ENCODE peak calls at places on chromosomes 4 and X, in six cellular contexts. G is GM23248, P is fibroblast of villous mesenchyme, O is psoas muscle, Q is lower leg skin, I is skeletal muscle cell. T is an unnamed sample.

GRCh38 chr4:24470681-24471622 is 113.4 kb downstream of the DHX15 start:
- DNase-seq in G (peak; percentile 66), O (peak; percentile 67), Q (no peak), P (peak; percentile 36), I (no peak), T (peak; percentile 12)

GRCh38 chr4:150476776-150477175 is 105.2 kb upstream of the MAB21L2 start:
- DNase-seq in G (no peak), O (no peak), Q (no peak), I (no peak), P (no peak), T (no peak)

GRCh38 chrX:101263766-101264165 is 27.4 kb downstream of the TAF7L start:
- DNase-seq in P (no peak), Q (no peak), I (no peak), G (peak; percentile 35), O (no peak), T (no peak)

GRCh38 chr4:8506373-8507250 is 66.0 kb downstream of the TRMT44 start:
- DNase-seq in G (peak; percentile 96), I (peak; percentile 39), Q (no peak), P (peak; percentile 73), O (no peak), T (no peak)

GRCh38 chr4:173547889-173548288 is 17.9 kb upstream of the HAND2 start:
- DNase-seq in G (no peak), O (no peak), P (peak; percentile 93), I (peak; percentile 74), Q (no peak), T (peak; percentile 45)

GRCh38 chr4:105624530-105624929 is 72.1 kb downstream of the ARHGEF38 start:
- DNase-seq in I (peak; percentile 69), P (peak; percentile 10), O (peak; percentile 74), G (peak; percentile 63), Q (no peak), T (no peak)

GRCh38 chr4:108902769-108903168 is 139.9 kb upstream of the ETNPPL start:
- DNase-seq in Q (no peak), G (no peak), P (no peak), I (no peak), O (no peak), T (no peak)

GRCh38 chr4:92359481-92359880 is 55.7 kb downstream of the GRID2 start:
- DNase-seq in O (no peak), G (no peak), P (no peak), Q (no peak), I (no peak), T (no peak)

GRCh38 chr4:8392591-8393190 is 47.8 kb downstream of the ACOX3 start:
- DNase-seq in O (no peak), I (no peak), G (peak; percentile 51), P (peak; percentile 29), Q (no peak), T (no peak)

GRCh38 chrX:108068121-108068520 is 23.2 kb downstream of the PSMD10 start:
- DNase-seq in P (no peak), G (no peak), O (no peak), Q (no peak), I (no peak), T (no peak)

GRCh38 chr4:6487466-6487865 is 15.1 kb upstream of the PPP2R2C start:
- DNase-seq in I (no peak), G (no peak), Q (no peak), O (no peak), P (no peak), T (no peak)

GRCh38 chr4:151247395-151247794 is 29.6 kb upstream of the PRSS48 start:
- DNase-seq in O (no peak), P (no peak), G (no peak), I (no peak), Q (no peak), T (no peak)

GRCh38 chr4:181662383-181662782 is 580.8 kb upstream of the TENM3 start:
- DNase-seq in I (peak; percentile 79), Q (no peak), P (no peak), O (no peak), G (no peak), T (no peak)

GRCh38 chr4:149512489-149512888 is 303.2 kb downstream of the IQCM start:
- DNase-seq in I (no peak), P (peak; percentile 17), G (no peak), Q (no peak), O (no peak), T (no peak)

GRCh38 chr4:183797041-183797444 is 108.1 kb upstream of the STOX2 start:
- DNase-seq in I (no peak), O (peak; percentile 57), G (no peak), Q (no peak), P (no peak), T (peak; percentile 30)

GRCh38 chr4:41060352-41061318 is 153.7 kb downstream of the APBB2 start:
- DNase-seq in G (peak; percentile 62), P (peak; percentile 42), O (no peak), Q (no peak), I (no peak), T (no peak)

GRCh38 chr4:145679991-145680455 is at the start of gene C4orf51:
- DNase-seq in I (peak; percentile 15), O (no peak), G (peak; percentile 70), P (peak; percentile 56), Q (no peak), T (no peak)

GRCh38 chr4:186726440-186727148 is 2.9 kb upstream of the FAT1 start:
- DNase-seq in G (peak; percentile 89), Q (peak; percentile 93), O (peak; percentile 70), I (no peak), P (peak; percentile 83), T (no peak)

GRCh38 chr4:148068065-148068911 is 336.4 kb downstream of the ARHGAP10 start:
- DNase-seq in P (no peak), O (no peak), I (no peak), G (no peak), Q (peak; percentile 70), T (no peak)

GRCh38 chr4:52998413-52998812 is 136.3 kb downstream of the RASL11B start:
- DNase-seq in Q (no peak), P (no peak), I (no peak), O (no peak), G (no peak), T (no peak)

GRCh38 chr4:7135389-7135746 is 57.0 kb upstream of the SORCS2 start:
- DNase-seq in Q (no peak), P (no peak), O (no peak), G (peak; percentile 34), I (peak; percentile 34), T (no peak)

GRCh38 chr4:168028568-168028967 is 63.8 kb upstream of the ANXA10 start:
- DNase-seq in G (peak; percentile 56), I (no peak), O (no peak), Q (no peak), P (peak; percentile 7), T (no peak)

DNA sequence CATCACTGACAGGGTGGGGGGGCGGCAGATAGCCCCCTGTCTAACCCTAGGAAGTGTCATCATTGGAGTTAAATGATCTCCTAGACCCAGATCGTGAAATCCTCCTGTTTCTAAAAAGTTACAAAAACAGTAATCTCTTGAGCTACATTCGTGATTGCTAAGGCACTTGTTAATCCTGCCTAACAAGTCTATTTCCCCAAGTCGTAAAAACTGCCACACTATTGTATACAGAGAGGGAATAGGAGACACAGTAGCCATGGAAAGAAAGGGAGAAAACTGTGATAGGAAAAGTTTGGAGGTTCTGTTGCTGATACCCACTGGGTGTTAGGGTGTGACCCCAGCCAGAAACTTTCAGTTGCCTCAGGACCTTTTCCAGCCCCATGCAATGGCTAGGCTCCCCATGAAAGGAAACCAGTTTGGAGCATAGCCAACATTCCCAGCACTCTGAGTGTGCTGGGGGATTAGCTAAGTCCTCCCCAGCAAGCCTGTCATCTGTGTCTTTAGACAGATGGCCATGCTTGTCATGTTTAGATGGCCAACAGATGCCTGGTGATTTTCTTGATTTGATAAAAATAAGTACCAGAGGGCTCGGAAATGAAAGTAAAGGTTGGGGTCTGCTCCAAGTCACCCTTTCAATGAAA is 63.2 kb upstream of the ANXA10 start:
- DNase-seq in O (no peak), I (peak; percentile 5), P (peak; percentile 1), Q (no peak), G (peak; percentile 34), T (no peak)
- H3K4me3 ChIP-seq in O (no peak overlapping the region), I (no peak overlapping the region), P (no peak overlapping the region), Q (no peak overlapping the region), G (no peak overlapping the region), T (no peak overlapping the region)

DNA sequence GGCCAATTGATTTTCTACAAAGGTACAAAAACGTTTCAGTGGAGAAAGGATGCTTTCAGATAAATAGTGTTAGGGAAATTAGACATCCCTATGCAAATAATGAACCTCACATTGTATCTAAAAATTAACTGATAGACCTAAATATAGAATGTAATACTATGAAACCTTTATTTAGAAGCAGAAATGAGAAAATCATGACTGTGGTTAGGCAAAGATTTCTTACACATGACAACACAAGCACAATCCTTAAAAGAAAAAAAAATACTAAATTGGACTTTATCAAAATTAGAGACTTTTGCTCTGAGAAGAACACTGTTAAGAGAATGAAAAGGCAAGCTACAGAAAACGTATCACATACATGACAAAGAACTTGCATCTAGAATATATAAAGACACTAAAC is 43.0 kb upstream of the SPANXN4 start:
- DNase-seq in G (no peak), Q (no peak), P (no peak), O (no peak), I (no peak), T (no peak)
- H3K4me3 ChIP-seq in G (no peak overlapping the region), Q (no peak overlapping the region), P (no peak overlapping the region), O (no peak overlapping the region), I (no peak overlapping the region), T (no peak overlapping the region)

GRCh38 chr4:121379276-121379675 is 1.5 kb downstream of the QRFPR start:
- DNase-seq in I (no peak), P (no peak), G (no peak), O (no peak), Q (no peak), T (no peak)

GRCh38 chr4:121377065-121377464 is 3.8 kb downstream of the QRFPR start:
- DNase-seq in P (no peak), Q (no peak), O (no peak), G (no peak), I (no peak), T (no peak)

GRCh38 chr4:121376541-121376940 is 4.3 kb downstream of the QRFPR start:
- DNase-seq in Q (no peak), P (no peak), I (no peak), G (no peak), O (no peak), T (no peak)

GRCh38 chr4:121380448-121381147 is at the start of gene QRFPR:
- DNase-seq in I (no peak), Q (no peak), P (no peak), O (peak; percentile 42), G (peak; percentile 14), T (no peak)

GRCh38 chr4:121381148-121381462 is 287 bp upstream of the QRFPR start:
- DNase-seq in O (no peak), I (no peak), Q (no peak), G (no peak), P (no peak), T (no peak)
- H3K4me3 ChIP-seq in O (peak overlapping the region; percentile 46), I (peak overlapping the region; percentile 40), Q (no peak overlapping the region), G (peak overlapping the region; percentile 37), P (no peak overlapping the region), T (no peak overlapping the region)

GRCh38 chr4:142697928-142698327 is 148.2 kb downstream of the INPP4B start:
- DNase-seq in O (no peak), I (no peak), G (no peak), P (no peak), Q (no peak), T (no peak)

GRCh38 chr4:142703694-142704309 is 142.3 kb downstream of the INPP4B start:
- DNase-seq in I (no peak), P (no peak), Q (no peak), G (no peak), O (no peak), T (no peak)

GRCh38 chr4:142698541-142698940 is 147.6 kb downstream of the INPP4B start:
- DNase-seq in Q (no peak), G (no peak), O (no peak), P (no peak), I (no peak), T (no peak)

GRCh38 chr4:142700521-142700920 is 145.6 kb downstream of the INPP4B start:
- DNase-seq in Q (no peak), O (no peak), G (no peak), P (no peak), I (no peak), T (no peak)

GRCh38 chr4:142701017-142701416 is 145.1 kb downstream of the INPP4B start:
- DNase-seq in P (no peak), Q (no peak), I (no peak), G (no peak), O (no peak), T (no peak)
- H3K4me3 ChIP-seq in P (no peak overlapping the region), Q (no peak overlapping the region), I (no peak overlapping the region), G (no peak overlapping the region), O (no peak overlapping the region), T (no peak overlapping the region)

T was measured in HL-60.